ENCODE peak calls at places on chromosomes 11 and 22, in five cellular contexts. Y, Z, K, W and E are unnamed samples.

GRCh38 chr11:101759771-101760450 is 154.9 kb upstream of the CEP126 start:
- DNase-seq in Y (no peak), Z (no peak), K (no peak), W (no peak), E (no peak)

GRCh38 chr22:36741968-36742367 is 34.0 kb downstream of the IFT27 start:
- DNase-seq in Y (no peak), Z (no peak), K (no peak), W (no peak), E (no peak)

GRCh38 chr11:111448420-111448819 is 63.8 kb downstream of the BTG4 start:
- DNase-seq in Y (no peak), Z (no peak), K (no peak), W (no peak), E (no peak)

GRCh38 chr11:125902927-125903752 is at the start of gene PUS3:
- DNase-seq in Y (peak), Z (peak), K (peak), W (peak), E (peak)

GRCh38 chr11:134223066-134223465 is 701 bp downstream of the NCAPD3 start:
- DNase-seq in Y (no peak), Z (no peak), K (no peak), W (peak), E (no peak)

GRCh38 chr11:108115495-108116140 is 5.7 kb upstream of the ACAT1 start:
- DNase-seq in Y (no peak), Z (no peak), K (peak), W (peak), E (no peak)

GRCh38 chr11:102615894-102616432 is 9.2 kb downstream of the MMP20 start:
- DNase-seq in Y (no peak), Z (no peak), K (no peak), W (no peak), E (no peak)

GRCh38 chr11:86816251-86816726 is 15.9 kb downstream of the PRSS23 start:
- DNase-seq in Y (no peak), Z (no peak), K (no peak), W (peak), E (no peak)

GRCh38 chr22:32764330-32765116 is 37.0 kb upstream of the TIMP3 start:
- DNase-seq in Y (no peak), Z (no peak), K (no peak), W (peak), E (no peak)

GRCh38 chr11:69961738-69962137 is 116.4 kb upstream of the ANO1 start:
- DNase-seq in Y (no peak), Z (no peak), K (no peak), W (no peak), E (no peak)

GRCh38 chr11:88174627-88175003 is 628 bp downstream of the RAB38 start:
- DNase-seq in Y (no peak), Z (no peak), K (peak), W (peak), E (no peak)

GRCh38 chr11:86374586-86374985 is at the start of gene CCDC81:
- DNase-seq in Y (no peak), Z (no peak), K (no peak), W (no peak), E (no peak)

GRCh38 chr22:30252411-30253204 is 6.0 kb upstream of the LIF start:
- DNase-seq in Y (no peak), Z (no peak), K (no peak), W (no peak), E (no peak)

GRCh38 chr11:45646275-45646970 is 19.0 kb downstream of the CHST1 start:
- DNase-seq in Y (no peak), Z (no peak), K (no peak), W (peak), E (no peak)

GRCh38 chr11:58060939-58061672 is 30.4 kb downstream of the OR6Q1 start:
- DNase-seq in Y (no peak), Z (no peak), K (no peak), W (peak), E (no peak)